ENCODE peak calls at places on chromosomes 2 and 18, in six cellular contexts. One of them, this sample, is unnamed.

GRCh38 chr2:42848726-42849290 is 56.4 kb upstream of the HAAO start:
- DNase-seq in esophagus muscularis mucosa: no peak
- DNase-seq in upper lobe of right lung: no peak
- DNase-seq in heart left ventricle: no peak
- DNase-seq in tibial artery: peak; percentile 45
- DNase-seq in left ventricle myocardium inferior: no peak
- DNase-seq in this sample: no peak

GRCh38 chr2:32249731-32250236 is 14.9 kb downstream of the NLRC4 start:
- DNase-seq in left ventricle myocardium inferior: no peak
- DNase-seq in upper lobe of right lung: no peak
- DNase-seq in tibial artery: no peak
- DNase-seq in esophagus muscularis mucosa: no peak
- DNase-seq in heart left ventricle: no peak
- DNase-seq in this sample: no peak

GRCh38 chr2:217790681-217791392 is 212.0 kb downstream of the TNS1 start:
- DNase-seq in upper lobe of right lung: no peak
- DNase-seq in tibial artery: peak; percentile 53
- DNase-seq in left ventricle myocardium inferior: no peak
- DNase-seq in esophagus muscularis mucosa: peak; percentile 91
- DNase-seq in heart left ventricle: no peak
- DNase-seq in this sample: no peak

GRCh38 chr2:64840419-64840818 is 148.8 kb upstream of the SLC1A4 start:
- DNase-seq in esophagus muscularis mucosa: no peak
- DNase-seq in left ventricle myocardium inferior: no peak
- DNase-seq in heart left ventricle: no peak
- DNase-seq in upper lobe of right lung: no peak
- DNase-seq in tibial artery: no peak
- DNase-seq in this sample: no peak

GRCh38 chr18:7982216-7982615 is 415.1 kb downstream of the PTPRM start:
- DNase-seq in heart left ventricle: no peak
- DNase-seq in upper lobe of right lung: no peak
- DNase-seq in left ventricle myocardium inferior: no peak
- DNase-seq in esophagus muscularis mucosa: no peak
- DNase-seq in tibial artery: no peak
- DNase-seq in this sample: no peak

GRCh38 chr2:108909275-108909823 is 79.7 kb downstream of the EDAR start:
- DNase-seq in left ventricle myocardium inferior: no peak
- DNase-seq in tibial artery: no peak
- DNase-seq in upper lobe of right lung: peak; percentile 38
- DNase-seq in heart left ventricle: no peak
- DNase-seq in esophagus muscularis mucosa: peak; percentile 75
- DNase-seq in this sample: no peak

GRCh38 chr18:63444567-63444966 is 22.3 kb upstream of the VPS4B start:
- DNase-seq in upper lobe of right lung: no peak
- DNase-seq in left ventricle myocardium inferior: no peak
- DNase-seq in heart left ventricle: no peak
- DNase-seq in esophagus muscularis mucosa: peak; percentile 85
- DNase-seq in tibial artery: no peak
- DNase-seq in this sample: no peak

GRCh38 chr2:24579053-24579803 is 88.2 kb downstream of the NCOA1 start:
- DNase-seq in esophagus muscularis mucosa: no peak
- DNase-seq in heart left ventricle: no peak
- DNase-seq in upper lobe of right lung: no peak
- DNase-seq in left ventricle myocardium inferior: no peak
- DNase-seq in tibial artery: no peak
- DNase-seq in this sample: no peak

GRCh38 chr2:55112229-55113016 is 62.2 kb upstream of the RTN4 start:
- DNase-seq in esophagus muscularis mucosa: no peak
- DNase-seq in tibial artery: peak; percentile 92
- DNase-seq in left ventricle myocardium inferior: peak; percentile 86
- DNase-seq in heart left ventricle: peak; percentile 87
- DNase-seq in upper lobe of right lung: peak; percentile 69
- DNase-seq in this sample: peak; percentile 95

GRCh38 chr2:207434903-207435302 is 94.9 kb upstream of the CREB1 start:
- DNase-seq in heart left ventricle: no peak
- DNase-seq in upper lobe of right lung: no peak
- DNase-seq in tibial artery: no peak
- DNase-seq in esophagus muscularis mucosa: no peak
- DNase-seq in left ventricle myocardium inferior: no peak
- DNase-seq in this sample: no peak

GRCh38 chr18:7598167-7599062 is 31.3 kb downstream of the PTPRM start:
- DNase-seq in heart left ventricle: no peak
- DNase-seq in tibial artery: no peak
- DNase-seq in upper lobe of right lung: no peak
- DNase-seq in left ventricle myocardium inferior: no peak
- DNase-seq in esophagus muscularis mucosa: no peak
- DNase-seq in this sample: no peak

GRCh38 chr18:26258711-26259110 is 32.5 kb downstream of the TAF4B start:
- DNase-seq in upper lobe of right lung: no peak
- DNase-seq in esophagus muscularis mucosa: no peak
- DNase-seq in heart left ventricle: no peak
- DNase-seq in left ventricle myocardium inferior: no peak
- DNase-seq in tibial artery: no peak
- DNase-seq in this sample: no peak

GRCh38 chr2:85255813-85256581 is 71.8 kb downstream of the TGOLN2 start:
- DNase-seq in esophagus muscularis mucosa: no peak
- DNase-seq in upper lobe of right lung: no peak
- DNase-seq in tibial artery: no peak
- DNase-seq in heart left ventricle: no peak
- DNase-seq in left ventricle myocardium inferior: no peak
- DNase-seq in this sample: no peak

GRCh38 chr2:6722574-6722973 is 143.1 kb downstream of the CMPK2 start:
- DNase-seq in upper lobe of right lung: no peak
- DNase-seq in heart left ventricle: no peak
- DNase-seq in left ventricle myocardium inferior: no peak
- DNase-seq in esophagus muscularis mucosa: no peak
- DNase-seq in tibial artery: no peak
- DNase-seq in this sample: no peak

GRCh38 chr2:198316852-198317395 is 512.5 kb downstream of the PLCL1 start:
- DNase-seq in left ventricle myocardium inferior: no peak
- DNase-seq in upper lobe of right lung: no peak
- DNase-seq in tibial artery: no peak
- DNase-seq in heart left ventricle: no peak
- DNase-seq in esophagus muscularis mucosa: no peak
- DNase-seq in this sample: no peak

GRCh38 chr18:8696749-8697211 is 8.6 kb upstream of the MTCL1 start:
- DNase-seq in upper lobe of right lung: peak; percentile 84
- DNase-seq in left ventricle myocardium inferior: peak; percentile 79
- DNase-seq in heart left ventricle: peak; percentile 51
- DNase-seq in esophagus muscularis mucosa: peak; percentile 96
- DNase-seq in tibial artery: peak; percentile 85
- DNase-seq in this sample: peak; percentile 89

GRCh38 chr2:30371772-30372373 is 75.2 kb upstream of the LCLAT1 start:
- DNase-seq in heart left ventricle: no peak
- DNase-seq in upper lobe of right lung: no peak
- DNase-seq in left ventricle myocardium inferior: no peak
- DNase-seq in esophagus muscularis mucosa: no peak
- DNase-seq in tibial artery: peak; percentile 86
- DNase-seq in this sample: no peak

GRCh38 chr18:46273861-46274260 is 169.7 kb downstream of the HAUS1 start:
- DNase-seq in left ventricle myocardium inferior: no peak
- DNase-seq in heart left ventricle: no peak
- DNase-seq in esophagus muscularis mucosa: no peak
- DNase-seq in upper lobe of right lung: no peak
- DNase-seq in tibial artery: no peak
- DNase-seq in this sample: no peak

GRCh38 chr2:85843543-85843942 is 45.2 kb downstream of the ST3GAL5 start:
- DNase-seq in left ventricle myocardium inferior: no peak
- DNase-seq in heart left ventricle: no peak
- DNase-seq in upper lobe of right lung: no peak
- DNase-seq in tibial artery: no peak
- DNase-seq in esophagus muscularis mucosa: peak; percentile 70
- DNase-seq in this sample: no peak

GRCh38 chr2:118003396-118003824 is 10.5 kb downstream of the CCDC93 start:
- DNase-seq in tibial artery: no peak
- DNase-seq in left ventricle myocardium inferior: no peak
- DNase-seq in heart left ventricle: peak; percentile 45
- DNase-seq in upper lobe of right lung: no peak
- DNase-seq in esophagus muscularis mucosa: no peak
- DNase-seq in this sample: no peak

GRCh38 chr2:157404363-157404762 is 39.5 kb downstream of the CYTIP start:
- DNase-seq in heart left ventricle: no peak
- DNase-seq in tibial artery: no peak
- DNase-seq in esophagus muscularis mucosa: no peak
- DNase-seq in upper lobe of right lung: no peak
- DNase-seq in left ventricle myocardium inferior: no peak
- DNase-seq in this sample: no peak

GRCh38 chr2:229118336-229118735 is 152.8 kb downstream of the PID1 start:
- DNase-seq in heart left ventricle: no peak
- DNase-seq in esophagus muscularis mucosa: no peak
- DNase-seq in left ventricle myocardium inferior: no peak
- DNase-seq in upper lobe of right lung: no peak
- DNase-seq in tibial artery: no peak
- DNase-seq in this sample: no peak

GRCh38 chr2:100274076-100274475 is 48.2 kb downstream of the LONRF2 start:
- DNase-seq in left ventricle myocardium inferior: no peak
- DNase-seq in tibial artery: no peak
- DNase-seq in esophagus muscularis mucosa: no peak
- DNase-seq in heart left ventricle: no peak
- DNase-seq in upper lobe of right lung: no peak
- DNase-seq in this sample: no peak

GRCh38 chr2:100274566-100275199 is 47.6 kb downstream of the LONRF2 start:
- DNase-seq in heart left ventricle: no peak
- DNase-seq in left ventricle myocardium inferior: no peak
- DNase-seq in esophagus muscularis mucosa: no peak
- DNase-seq in tibial artery: no peak
- DNase-seq in upper lobe of right lung: no peak
- DNase-seq in this sample: no peak

GRCh38 chr2:100273387-100273786 is 48.9 kb downstream of the LONRF2 start:
- DNase-seq in esophagus muscularis mucosa: no peak
- DNase-seq in tibial artery: no peak
- DNase-seq in left ventricle myocardium inferior: no peak
- DNase-seq in heart left ventricle: no peak
- DNase-seq in upper lobe of right lung: no peak
- DNase-seq in this sample: no peak

GRCh38 chr2:100276716-100277115 is 45.6 kb downstream of the LONRF2 start:
- DNase-seq in left ventricle myocardium inferior: no peak
- DNase-seq in esophagus muscularis mucosa: no peak
- DNase-seq in tibial artery: no peak
- DNase-seq in upper lobe of right lung: no peak
- DNase-seq in heart left ventricle: no peak
- DNase-seq in this sample: no peak

DNA sequence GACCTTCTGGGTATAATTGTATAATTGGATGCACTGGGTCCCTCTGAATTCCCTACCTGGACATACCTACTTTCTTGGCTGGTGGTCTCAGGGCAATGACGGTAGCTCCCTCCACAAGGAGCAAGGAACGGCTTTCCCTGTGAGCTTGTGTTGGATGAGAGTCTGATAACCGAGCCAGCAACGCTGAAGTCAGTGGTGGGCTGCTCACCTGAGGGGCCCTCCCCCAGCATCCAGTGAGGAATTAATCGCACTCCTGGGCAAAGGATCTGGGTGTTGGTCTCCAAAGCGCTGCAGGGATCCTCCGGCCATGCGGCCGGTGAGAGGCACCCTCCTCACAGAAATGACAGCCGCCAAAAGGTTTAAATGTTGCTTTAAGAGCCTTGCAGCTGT is 47.1 kb downstream of the LONRF2 start:
- DNase-seq in left ventricle myocardium inferior: no peak
- DNase-seq in esophagus muscularis mucosa: no peak
- DNase-seq in tibial artery: no peak
- DNase-seq in heart left ventricle: no peak
- DNase-seq in upper lobe of right lung: no peak
- DNase-seq in this sample: no peak
- H3K4me1 ChIP-seq in left ventricle myocardium inferior: peaks cover 5% of the 10 kb centered on the region
- H3K4me1 ChIP-seq in esophagus muscularis mucosa: peaks cover 33% of the 10 kb centered on the region
- H3K4me1 ChIP-seq in tibial artery: no peaks in the 10 kb centered on the region
- H3K4me1 ChIP-seq in heart left ventricle: peaks cover 13% of the 10 kb centered on the region
- H3K4me1 ChIP-seq in upper lobe of right lung: no peaks in the 10 kb centered on the region
- H3K4me1 ChIP-seq in this sample: no peaks in the 10 kb centered on the region

GRCh38 chr2:135638825-135639224 is 102.8 kb upstream of the UBXN4 start:
- DNase-seq in upper lobe of right lung: no peak
- DNase-seq in heart left ventricle: no peak
- DNase-seq in left ventricle myocardium inferior: no peak
- DNase-seq in esophagus muscularis mucosa: no peak
- DNase-seq in tibial artery: no peak
- DNase-seq in this sample: no peak
- H3K4me3 ChIP-seq in upper lobe of right lung: no peak overlapping the region
- H3K4me3 ChIP-seq in heart left ventricle: no peak overlapping the region
- H3K4me3 ChIP-seq in left ventricle myocardium inferior: no peak overlapping the region
- H3K4me3 ChIP-seq in esophagus muscularis mucosa: no peak overlapping the region
- H3K4me3 ChIP-seq in tibial artery: no peak overlapping the region
- H3K4me3 ChIP-seq in this sample: no peak overlapping the region

GRCh38 chr18:10041180-10041579 is 127.4 kb downstream of the VAPA start:
- DNase-seq in left ventricle myocardium inferior: peak; percentile 76
- DNase-seq in heart left ventricle: peak; percentile 33
- DNase-seq in esophagus muscularis mucosa: peak; percentile 94
- DNase-seq in upper lobe of right lung: no peak
- DNase-seq in tibial artery: peak; percentile 92
- DNase-seq in this sample: peak; percentile 91
- H3K27ac ChIP-seq in left ventricle myocardium inferior: peak overlapping the region; percentile 81
- H3K27ac ChIP-seq in heart left ventricle: peak overlapping the region; percentile 54
- H3K27ac ChIP-seq in esophagus muscularis mucosa: peak overlapping the region; percentile 70
- H3K27ac ChIP-seq in upper lobe of right lung: peak overlapping the region; percentile 86
- H3K27ac ChIP-seq in tibial artery: peak overlapping the region; percentile 58
- H3K27ac ChIP-seq in this sample: no peak overlapping the region

DNA sequence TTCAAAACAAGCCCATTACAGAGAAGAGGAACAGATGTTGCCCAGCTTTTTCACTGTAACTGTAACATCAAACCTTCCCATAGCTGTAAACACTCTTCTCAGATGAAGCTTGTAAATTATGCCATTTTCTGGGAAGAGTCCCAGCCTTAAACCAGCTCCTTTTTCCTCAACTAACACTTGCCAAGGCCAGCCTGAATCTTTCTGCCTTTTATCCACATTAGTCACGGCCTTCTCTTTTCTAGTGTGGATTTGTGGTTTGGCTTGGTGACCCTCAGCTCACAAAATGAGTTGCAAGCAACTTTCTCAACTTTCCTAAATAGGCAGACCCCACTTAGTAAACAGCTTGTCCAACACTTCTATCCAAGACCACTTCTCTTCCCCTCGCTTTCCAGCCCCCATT is 90.2 kb downstream of the CABLES1 start:
- DNase-seq in heart left ventricle: no peak
- DNase-seq in left ventricle myocardium inferior: no peak
- DNase-seq in tibial artery: no peak
- DNase-seq in esophagus muscularis mucosa: no peak
- DNase-seq in upper lobe of right lung: no peak
- DNase-seq in this sample: no peak
- H3K4me1 ChIP-seq in heart left ventricle: peaks cover 60% of the 10 kb centered on the region
- H3K4me1 ChIP-seq in left ventricle myocardium inferior: peaks cover 46% of the 10 kb centered on the region
- H3K4me1 ChIP-seq in tibial artery: peaks cover 44% of the 10 kb centered on the region
- H3K4me1 ChIP-seq in esophagus muscularis mucosa: peaks cover 50% of the 10 kb centered on the region
- H3K4me1 ChIP-seq in upper lobe of right lung: peaks cover 59% of the 10 kb centered on the region
- H3K4me1 ChIP-seq in this sample: no peaks in the 10 kb centered on the region

GRCh38 chr2:119230630-119231185 is 7.1 kb downstream of the STEAP3 start:
- DNase-seq in upper lobe of right lung: no peak
- DNase-seq in heart left ventricle: no peak
- DNase-seq in tibial artery: no peak
- DNase-seq in esophagus muscularis mucosa: no peak
- DNase-seq in left ventricle myocardium inferior: no peak
- DNase-seq in this sample: no peak
- H3K4me3 ChIP-seq in upper lobe of right lung: no peak overlapping the region
- H3K4me3 ChIP-seq in heart left ventricle: no peak overlapping the region
- H3K4me3 ChIP-seq in tibial artery: no peak overlapping the region
- H3K4me3 ChIP-seq in esophagus muscularis mucosa: no peak overlapping the region
- H3K4me3 ChIP-seq in left ventricle myocardium inferior: no peak overlapping the region
- H3K4me3 ChIP-seq in this sample: no peak overlapping the region